ENCODE peak calls at places on chromosomes 2 and 18, in six cellular contexts. L is prostate gland, S is fibroblast of villous mesenchyme, N is upper lobe of right lung, O is GM12865, V is hepatocyte. M is an unnamed sample.

GRCh38 chr2:19480664-19481063 is 122.2 kb upstream of the OSR1 start:
- DNase-seq in L (no peak), S (peak), N (no peak), O (no peak), V (no peak), M (no peak)

GRCh38 chr2:26537826-26538475 is 60.0 kb upstream of the OTOF start:
- DNase-seq in L (no peak), S (no peak), N (peak), O (no peak), V (no peak), M (no peak)

GRCh38 chr2:155815851-155816250 is 516.7 kb downstream of the NR4A2 start:
- DNase-seq in L (no peak), S (no peak), N (no peak), O (peak), V (peak), M (peak)

GRCh38 chr2:216545359-216545758 is 46.7 kb downstream of the RPL37A start:
- DNase-seq in L (no peak), S (peak), N (no peak), O (no peak), V (no peak), M (no peak)

GRCh38 chr2:26580151-26580550 is 61.0 kb downstream of the CIB4 start:
- DNase-seq in L (no peak), S (no peak), N (peak), O (no peak), V (no peak), M (no peak)

GRCh38 chr2:129587426-129588064 is 391.9 kb upstream of the RAB6C start:
- DNase-seq in L (no peak), S (no peak), N (peak), O (no peak), V (no peak), M (no peak)

GRCh38 chr2:182241936-182242335 is 184.9 kb downstream of the PDE1A start:
- DNase-seq in L (no peak), S (no peak), N (no peak), O (no peak), V (no peak), M (no peak)

GRCh38 chr2:235591231-235591730 is 97.4 kb downstream of the AGAP1 start:
- DNase-seq in L (no peak), S (no peak), N (no peak), O (no peak), V (no peak), M (no peak)

GRCh38 chr2:71950256-71951066 is 197.2 kb downstream of the CYP26B1 start:
- DNase-seq in L (no peak), S (no peak), N (peak), O (no peak), V (no peak), M (no peak)

DNA sequence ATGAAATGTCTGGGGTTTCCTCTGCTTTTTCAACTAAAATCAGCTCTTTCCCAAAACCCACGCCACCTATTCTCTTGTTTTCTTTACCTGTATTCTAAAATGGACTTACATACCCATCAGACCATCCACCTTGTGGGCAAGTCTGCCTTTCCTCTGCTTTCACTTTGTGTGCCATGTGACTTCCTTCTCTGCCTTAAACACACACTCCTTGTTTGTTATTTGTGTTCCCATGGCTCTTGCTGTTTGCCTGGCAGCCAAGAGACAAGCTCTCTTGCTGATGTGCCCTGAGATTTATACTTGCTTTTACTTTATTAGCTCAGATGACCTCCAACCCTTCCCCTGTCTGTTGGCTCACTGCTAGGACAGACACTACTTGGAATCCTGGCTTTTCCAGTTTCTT is 309.7 kb upstream of the LRRTM4 start:
- DNase-seq in L (no peak), S (no peak), N (no peak), O (no peak), V (no peak), M (no peak)
- H3K4me3 ChIP-seq in L (no peak), S (no peak), N (no peak), O (no peak), V (no peak), M (no peak)

GRCh38 chr2:54657664-54658083 is 65.8 kb upstream of the EML6 start:
- DNase-seq in L (peak), S (peak), N (no peak), O (peak), V (peak), M (peak)
- TF ChIP-seq CTCF in L (no peak), S (peak), N (peak), O (peak), V (peak), M (peak)

GRCh38 chr18:48779462-48779861 is 171.3 kb downstream of the SMAD7 start:
- DNase-seq in L (no peak), S (no peak), N (no peak), O (no peak), V (no peak), M (no peak)

GRCh38 chr18:48778344-48779011 is 172.3 kb downstream of the SMAD7 start:
- DNase-seq in L (no peak), S (no peak), N (no peak), O (peak), V (no peak), M (no peak)

GRCh38 chr18:48781041-48781989 is 169.4 kb downstream of the SMAD7 start:
- DNase-seq in L (peak), S (peak), N (peak), O (peak), V (peak), M (peak)

GRCh38 chr18:48781990-48782368 is 168.8 kb downstream of the SMAD7 start:
- DNase-seq in L (no peak), S (no peak), N (no peak), O (no peak), V (peak), M (no peak)

DNA sequence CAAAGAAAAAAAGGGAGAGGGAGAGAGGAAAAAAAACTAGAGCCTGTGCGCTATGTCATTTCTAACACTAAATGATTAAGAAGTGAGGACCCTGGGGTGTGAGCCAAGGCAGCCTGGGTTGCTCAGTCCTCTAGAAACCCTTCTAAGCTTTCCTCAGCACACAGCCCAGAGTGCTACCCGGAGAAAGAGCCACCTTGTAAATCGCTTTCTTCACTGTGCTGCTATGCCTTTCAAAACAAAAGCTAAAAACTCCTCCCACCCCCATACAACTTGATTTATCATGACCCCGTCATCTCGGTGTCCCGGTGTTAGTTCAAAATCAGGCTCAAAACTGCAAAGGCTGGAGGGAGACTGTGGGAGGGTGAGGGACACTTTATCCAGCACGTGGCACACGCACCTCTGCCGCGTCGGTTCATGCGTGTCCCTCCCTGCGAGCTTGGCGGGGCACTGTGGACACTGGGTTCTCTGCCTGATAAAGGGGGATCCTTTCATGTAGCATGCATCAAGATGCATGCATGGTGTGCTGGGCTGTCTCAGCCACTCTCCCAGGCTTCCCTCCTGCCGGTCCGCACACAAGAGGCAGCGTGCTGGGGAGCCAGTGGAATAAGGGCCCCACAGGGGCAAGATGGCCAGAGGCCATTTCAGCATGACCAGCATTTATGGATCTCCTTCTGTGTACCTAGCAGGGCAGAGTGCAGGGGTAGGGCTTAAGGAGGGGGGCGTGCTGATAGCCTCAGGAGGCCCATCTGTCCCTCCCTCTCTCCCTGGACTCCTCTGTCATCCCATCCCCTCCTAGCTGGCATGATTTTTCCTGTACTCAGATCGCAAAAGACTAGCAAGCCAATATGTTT is 170.4 kb downstream of the SMAD7 start:
- DNase-seq in L (no peak), S (peak), N (no peak), O (no peak), V (peak), M (peak)
- H3K4me3 ChIP-seq in L (no peak), S (no peak), N (no peak), O (no peak), V (no peak), M (no peak)

DNA sequence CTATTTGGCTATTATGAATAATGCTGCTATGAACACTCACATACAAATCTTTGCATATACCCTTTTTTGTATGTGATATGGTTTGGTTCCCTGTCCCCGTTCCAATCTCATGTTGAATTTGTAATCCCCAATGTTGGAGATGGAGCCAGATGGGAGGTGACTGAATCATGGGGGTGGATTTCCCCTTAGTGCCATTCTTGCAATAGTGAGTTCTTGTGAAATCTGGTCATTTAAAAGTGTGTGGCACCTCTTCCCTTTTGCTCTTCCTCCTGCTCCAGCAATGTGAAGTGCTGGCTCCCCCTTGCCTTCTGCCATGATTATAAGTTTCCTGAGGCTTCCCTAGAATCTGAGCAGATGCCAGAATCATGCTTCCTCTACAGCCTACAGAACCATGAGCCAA is 75.4 kb downstream of the COBLL1 start:
- DNase-seq in L (no peak), S (no peak), N (no peak), O (no peak), V (no peak), M (no peak)
- TF ChIP-seq CTCF in L (no peak), S (no peak), N (no peak), O (no peak), V (no peak), M (no peak)

DNA sequence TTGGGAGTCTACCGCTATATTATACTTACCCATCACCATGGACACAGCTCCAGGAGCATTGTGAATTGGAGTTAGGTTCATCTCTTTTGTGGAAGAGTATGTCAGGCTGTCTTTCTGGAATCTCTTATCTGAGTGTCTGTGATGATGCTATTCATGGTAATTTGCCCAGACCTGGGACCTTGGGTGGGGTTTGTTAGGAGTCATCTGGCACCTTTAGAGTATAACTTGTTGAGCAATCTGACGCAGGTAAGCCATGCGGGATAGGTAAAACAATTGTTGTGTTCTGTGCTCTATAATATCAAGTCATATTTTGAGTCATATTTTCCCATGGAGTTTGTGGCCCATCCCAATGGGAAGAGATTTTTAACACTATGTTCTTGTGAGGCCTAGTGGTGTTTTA is 49.7 kb upstream of the MAPRE2 start:
- DNase-seq in L (no peak), S (no peak), N (no peak), O (no peak), V (no peak), M (no peak)
- H3K4me3 ChIP-seq in L (no peak), S (no peak), N (no peak), O (no peak), V (no peak), M (no peak)

GRCh38 chr18:71784777-71785176 is 759.4 kb downstream of the CBLN2 start:
- DNase-seq in L (no peak), S (no peak), N (no peak), O (no peak), V (peak), M (peak)
- TF ChIP-seq CTCF in L (no peak), S (no peak), N (peak), O (peak), V (peak), M (peak)

GRCh38 chr2:172821370-172822338 is 86.0 kb downstream of the RAPGEF4 start:
- DNase-seq in L (no peak), S (no peak), N (no peak), O (no peak), V (no peak), M (no peak)

GRCh38 chr2:172819943-172820342 is 84.3 kb downstream of the RAPGEF4 start:
- DNase-seq in L (no peak), S (no peak), N (no peak), O (no peak), V (no peak), M (no peak)

GRCh38 chr2:172823451-172823850 is 87.8 kb downstream of the RAPGEF4 start:
- DNase-seq in L (no peak), S (no peak), N (no peak), O (peak), V (no peak), M (peak)

GRCh38 chr2:172826522-172826921 is 90.9 kb downstream of the RAPGEF4 start:
- DNase-seq in L (no peak), S (peak), N (no peak), O (no peak), V (no peak), M (no peak)

GRCh38 chr2:172822585-172822984 is 86.9 kb downstream of the RAPGEF4 start:
- DNase-seq in L (no peak), S (no peak), N (no peak), O (no peak), V (no peak), M (no peak)
- H3K4me3 ChIP-seq in L (no peak), S (no peak), N (peak), O (no peak), V (no peak), M (no peak)

DNA sequence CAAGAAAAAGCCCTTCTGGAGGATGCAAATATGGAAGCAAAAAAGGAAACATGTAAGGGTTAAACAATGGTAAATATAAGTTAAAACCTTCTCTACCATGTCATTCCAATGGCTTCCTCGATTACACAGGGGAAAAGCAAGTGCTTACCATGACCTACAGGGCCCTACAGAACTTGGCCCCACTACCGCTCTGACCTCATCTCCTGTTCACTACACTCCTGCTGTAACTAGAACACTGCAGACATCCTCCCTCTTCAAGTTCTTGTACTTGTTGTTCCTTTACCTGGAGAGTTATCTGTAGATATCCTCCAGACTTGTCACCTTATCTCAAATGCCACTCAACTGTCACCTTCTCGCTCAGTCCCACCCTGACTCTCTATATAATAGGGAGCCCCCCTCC is 194.6 kb downstream of the L3MBTL4 start:
- DNase-seq in L (no peak), S (no peak), N (no peak), O (no peak), V (no peak), M (no peak)
- TF ChIP-seq CTCF in L (no peak), S (no peak), N (no peak), O (no peak), V (no peak), M (no peak)

GRCh38 chr2:176130153-176130916 is 830 bp downstream of the HOXD8 start:
- DNase-seq in L (no peak), S (peak), N (peak), O (no peak), V (peak), M (no peak)
- H3K4me3 ChIP-seq in L (peak), S (peak), N (peak), O (no peak), V (peak), M (no peak)

GRCh38 chr2:160015746-160016145 is 46.7 kb downstream of the PLA2R1 start:
- DNase-seq in L (no peak), S (no peak), N (no peak), O (no peak), V (peak), M (no peak)

GRCh38 chr2:160010361-160011145 is 51.9 kb downstream of the PLA2R1 start:
- DNase-seq in L (no peak), S (peak), N (no peak), O (no peak), V (no peak), M (no peak)

GRCh38 chr2:160019374-160020098 is 42.9 kb downstream of the PLA2R1 start:
- DNase-seq in L (no peak), S (no peak), N (no peak), O (no peak), V (no peak), M (no peak)

DNA sequence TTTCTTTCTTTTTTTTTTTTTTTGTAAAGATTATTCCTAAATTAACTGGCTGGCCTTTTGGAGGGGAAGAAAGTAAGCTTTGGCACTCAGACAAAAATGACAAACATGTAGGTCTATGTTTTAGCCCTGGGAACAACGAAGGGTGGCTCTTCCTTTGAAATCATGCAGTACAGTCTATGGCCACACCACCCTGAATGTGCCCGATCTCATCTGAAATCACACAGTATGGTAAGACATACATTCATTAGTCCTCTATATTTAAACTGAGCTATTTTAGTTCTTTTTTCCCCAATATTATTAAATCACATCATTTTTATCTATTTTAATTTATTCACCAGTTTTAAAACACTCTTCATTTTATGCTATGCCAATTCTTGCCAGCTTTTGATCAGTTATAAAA is 48.2 kb downstream of the PLA2R1 start:
- DNase-seq in L (no peak), S (no peak), N (no peak), O (no peak), V (no peak), M (peak)
- TF ChIP-seq CTCF in L (no peak), S (no peak), N (no peak), O (no peak), V (no peak), M (no peak)

M was measured in choroid plexus epithelial cell.